ENCODE peak calls at places on chromosomes 2 and 18, in six cellular contexts. One of them, this sample, is unnamed.
A peak's percentile ranks its signal among the peaks of the same experiment; 100 is the strongest.

GRCh38 chr2:121905201-121905600 is 149.8 kb downstream of the TSN start:
- DNase-seq in NCI-H460: no peak
- DNase-seq in T-helper 2 cell: no peak
- DNase-seq in brain microvascular endothelial cell: no peak
- DNase-seq in NCI-H748 treated with DMSO at 0.1 percent for 48 hours: no peak
- DNase-seq in NCI-H510A treated with DMSO at 0.1 percent for 48 hours: no peak
- DNase-seq in this sample: no peak

GRCh38 chr2:856041-856440 is 94.6 kb upstream of the SNTG2 start:
- DNase-seq in T-helper 2 cell: no peak
- DNase-seq in brain microvascular endothelial cell: no peak
- DNase-seq in NCI-H460: no peak
- DNase-seq in NCI-H748 treated with DMSO at 0.1 percent for 48 hours: no peak
- DNase-seq in NCI-H510A treated with DMSO at 0.1 percent for 48 hours: no peak
- DNase-seq in this sample: no peak

GRCh38 chr2:126748188-126748760 is 92.3 kb downstream of the GYPC start:
- DNase-seq in NCI-H748 treated with DMSO at 0.1 percent for 48 hours: no peak
- DNase-seq in NCI-H510A treated with DMSO at 0.1 percent for 48 hours: no peak
- DNase-seq in brain microvascular endothelial cell: no peak
- DNase-seq in NCI-H460: no peak
- DNase-seq in T-helper 2 cell: no peak
- DNase-seq in this sample: no peak

GRCh38 chr2:31401580-31401979 is 13.0 kb downstream of the XDH start:
- DNase-seq in T-helper 2 cell: no peak
- DNase-seq in NCI-H748 treated with DMSO at 0.1 percent for 48 hours: no peak
- DNase-seq in NCI-H460: no peak
- DNase-seq in brain microvascular endothelial cell: peak; percentile 94
- DNase-seq in NCI-H510A treated with DMSO at 0.1 percent for 48 hours: no peak
- DNase-seq in this sample: no peak

GRCh38 chr2:199261221-199261620 is 196.5 kb downstream of the SATB2 start:
- DNase-seq in NCI-H748 treated with DMSO at 0.1 percent for 48 hours: peak; percentile 31
- DNase-seq in T-helper 2 cell: no peak
- DNase-seq in NCI-H510A treated with DMSO at 0.1 percent for 48 hours: no peak
- DNase-seq in NCI-H460: no peak
- DNase-seq in brain microvascular endothelial cell: peak; percentile 15
- DNase-seq in this sample: no peak

GRCh38 chr2:236085647-236086046 is 82.5 kb downstream of the GBX2 start:
- DNase-seq in NCI-H510A treated with DMSO at 0.1 percent for 48 hours: no peak
- DNase-seq in brain microvascular endothelial cell: no peak
- DNase-seq in T-helper 2 cell: no peak
- DNase-seq in NCI-H460: no peak
- DNase-seq in NCI-H748 treated with DMSO at 0.1 percent for 48 hours: no peak
- DNase-seq in this sample: no peak

GRCh38 chr2:142234701-142235100 is 103.9 kb upstream of the LRP1B start:
- DNase-seq in NCI-H460: no peak
- DNase-seq in NCI-H748 treated with DMSO at 0.1 percent for 48 hours: peak; percentile 18
- DNase-seq in brain microvascular endothelial cell: peak; percentile 6
- DNase-seq in T-helper 2 cell: no peak
- DNase-seq in NCI-H510A treated with DMSO at 0.1 percent for 48 hours: no peak
- DNase-seq in this sample: no peak

GRCh38 chr18:56021136-56021813 is 433.3 kb upstream of the TCF4 start:
- DNase-seq in T-helper 2 cell: no peak
- DNase-seq in NCI-H510A treated with DMSO at 0.1 percent for 48 hours: no peak
- DNase-seq in brain microvascular endothelial cell: peak; percentile 10
- DNase-seq in NCI-H748 treated with DMSO at 0.1 percent for 48 hours: no peak
- DNase-seq in NCI-H460: no peak
- DNase-seq in this sample: no peak